ENCODE peak calls at places on chromosomes 4 and X, in five cellular contexts. B is memory B cell, L is T follicular helper cell, I is ELF-1, Y is DMS153. T is an unnamed sample.

GRCh38 chr4:84727491-84727890 is 144.6 kb downstream of the CDS1 start:
- DNase-seq in B (no peak), L (no peak), I (no peak), Y (no peak), T (no peak)

GRCh38 chr4:3341760-3342159 is 48.9 kb downstream of the RGS12 start:
- DNase-seq in B (no peak), L (no peak), I (no peak), Y (no peak), T (no peak)

GRCh38 chrX:50863471-50863870 is 47.1 kb upstream of the BMP15 start:
- DNase-seq in B (no peak), L (no peak), I (no peak), Y (no peak), T (no peak)

GRCh38 chrX:139932077-139932900 is 564 bp downstream of the ATP11C start:
- DNase-seq in B (peak; percentile 20), L (peak; percentile 25), I (peak; percentile 84), Y (no peak), T (peak; percentile 37)

GRCh38 chr4:148214529-148215166 is 227.6 kb downstream of the NR3C2 start:
- DNase-seq in B (no peak), L (no peak), I (peak; percentile 12), Y (no peak), T (no peak)

GRCh38 chrX:12974217-12974796 is 603 bp upstream of the TMSB4X start:
- DNase-seq in B (no peak), L (no peak), I (peak; percentile 80), Y (peak; percentile 41), T (peak; percentile 72)

GRCh38 chrX:131783555-131784338 is 239.4 kb upstream of the STK26 start:
- DNase-seq in B (no peak), L (peak; percentile 78), I (peak; percentile 67), Y (no peak), T (no peak)

GRCh38 chrX:1417921-1418875 is 26.3 kb upstream of the SLC25A6 start:
- DNase-seq in B (no peak), L (no peak), I (peak; percentile 4), Y (no peak), T (no peak)

GRCh38 chrX:154738013-154738738 is 12.7 kb downstream of the GAB3 start:
- DNase-seq in B (no peak), L (no peak), I (no peak), Y (no peak), T (peak; percentile 52)

GRCh38 chr4:167232805-167233522 is 1.3 kb downstream of the SPOCK3 start:
- DNase-seq in B (no peak), L (no peak), I (peak; percentile 3), Y (no peak), T (no peak)

GRCh38 chrX:14676431-14676830 is 147.1 kb downstream of the GLRA2 start:
- DNase-seq in B (no peak), L (no peak), I (no peak), Y (no peak), T (no peak)

GRCh38 chrX:122441451-122441850 is 742.6 kb upstream of the GRIA3 start:
- DNase-seq in B (no peak), L (no peak), I (no peak), Y (no peak), T (no peak)

GRCh38 chr4:39825741-39826231 is 127.8 kb downstream of the UBE2K start:
- DNase-seq in B (no peak), L (no peak), I (no peak), Y (no peak), T (no peak)